ENCODE peak calls at places on chromosomes 3 and 15, in six cellular contexts. A is omental fat pad; G is activated CD4-positive, alpha-beta T cell treated with anti-CD3 and anti-CD28 coated beads, Interleukin-2, amount 50 U/mL, for 4 hours; J is stimulated activated CD4-positive, alpha-beta T cell treated with anti-CD3 and anti-CD28 coated beads, Interleukin-1b, Interleukin-23, amount 100 ng/mL, for 24 hours; M is sciatic nerve; F is brain pericyte. L is an unnamed sample.

GRCh38 chr15:78811124-78811824 is at the start of gene ADAMTS7:
- DNase-seq in M (peak), G (peak), F (no peak), J (peak), A (no peak), L (peak)

GRCh38 chr15:67164401-67164791 is 90.1 kb downstream of the AAGAB start:
- DNase-seq in A (no peak), J (no peak), F (no peak), M (no peak), G (no peak), L (no peak)

GRCh38 chr3:17770682-17771081 is 28.3 kb upstream of the TBC1D5 start:
- DNase-seq in F (no peak), J (no peak), G (no peak), A (no peak), M (no peak), L (no peak)

GRCh38 chr15:75452364-75452967 is 976 bp upstream of the SIN3A start:
- DNase-seq in F (no peak), M (peak), J (peak), G (peak), A (peak), L (peak)

GRCh38 chr3:64214697-64215018 is 10.6 kb downstream of the PRICKLE2 start:
- DNase-seq in J (no peak), G (no peak), A (peak), F (no peak), M (peak), L (peak)

GRCh38 chr3:142007710-142008399 is 131.4 kb downstream of the ATP1B3 start:
- DNase-seq in M (no peak), A (no peak), F (no peak), G (no peak), J (no peak), L (no peak)

GRCh38 chr3:69012111-69012835 is 1.2 kb downstream of the EOGT start:
- DNase-seq in J (no peak), F (no peak), A (no peak), G (no peak), M (peak), L (peak)

GRCh38 chr15:53549697-53550315 is 209.7 kb downstream of the WDR72 start:
- DNase-seq in J (no peak), M (no peak), F (no peak), A (no peak), G (no peak), L (no peak)

GRCh38 chr15:72342385-72342784 is 22.4 kb upstream of the CELF6 start:
- DNase-seq in M (no peak), G (peak), A (no peak), F (no peak), J (no peak), L (no peak)

GRCh38 chr3:37987315-37987697 is 3.3 kb upstream of the VILL start:
- DNase-seq in G (no peak), M (peak), A (no peak), F (no peak), J (no peak), L (peak)

GRCh38 chr3:125076464-125076863 is 20.7 kb upstream of the HEG1 start:
- DNase-seq in J (no peak), G (no peak), A (no peak), F (no peak), M (no peak), L (no peak)

GRCh38 chr3:186073641-186074040 is 35.2 kb downstream of the ETV5 start:
- DNase-seq in G (no peak), M (no peak), A (no peak), F (no peak), J (no peak), L (no peak)

GRCh38 chr3:37466660-37467359 is 292.4 kb upstream of the LRRFIP2 start:
- DNase-seq in M (no peak), F (no peak), G (no peak), J (no peak), A (no peak), L (no peak)

GRCh38 chr15:42704492-42704926 is 32.4 kb downstream of the CDAN1 start:
- DNase-seq in F (peak), G (peak), J (peak), M (no peak), A (peak), L (no peak)

GRCh38 chr15:81309647-81310460 is 14.1 kb downstream of the STARD5 start:
- DNase-seq in A (no peak), G (no peak), F (no peak), J (no peak), M (no peak), L (no peak)

GRCh38 chr15:98586066-98586465 is 62.3 kb upstream of the IGF1R start:
- DNase-seq in F (no peak), A (no peak), G (no peak), J (no peak), M (no peak), L (no peak)

GRCh38 chr15:95169701-95170459 is 938.5 kb downstream of the MCTP2 start:
- DNase-seq in A (no peak), M (peak), J (no peak), G (no peak), F (no peak), L (peak)

GRCh38 chr15:43317566-43318184 is 12.7 kb downstream of the LCMT2 start:
- DNase-seq in F (no peak), M (no peak), J (no peak), A (no peak), G (no peak), L (no peak)

GRCh38 chr3:101676765-101677435 is at the start of gene ZBTB11:
- DNase-seq in F (peak), M (peak), A (peak), G (peak), J (peak), L (peak)

GRCh38 chr3:126848991-126849390 is 133.9 kb upstream of the PLXNA1 start:
- DNase-seq in G (no peak), F (no peak), M (no peak), A (no peak), J (no peak), L (no peak)

GRCh38 chr3:129893616-129894070 is at the start of gene TMCC1:
- DNase-seq in M (peak), A (peak), G (peak), J (peak), F (peak), L (peak)

GRCh38 chr15:100516592-100517489 is 11.9 kb downstream of the CERS3 start:
- DNase-seq in J (no peak), A (no peak), F (no peak), M (no peak), G (no peak), L (no peak)

GRCh38 chr3:55543228-55543627 is 56.1 kb upstream of the WNT5A start:
- DNase-seq in A (no peak), G (no peak), F (no peak), J (no peak), M (no peak), L (no peak)

GRCh38 chr3:129628169-129628522 is 21.7 kb upstream of the PLXND1 start:
- DNase-seq in J (no peak), A (no peak), F (no peak), G (no peak), M (no peak), L (no peak)

GRCh38 chr3:79367066-79367465 is 400.7 kb downstream of the ROBO1 start:
- DNase-seq in G (no peak), M (no peak), F (no peak), A (no peak), J (no peak), L (no peak)

GRCh38 chr3:60048447-60048848 is 998.6 kb upstream of the CFAP20DC start:
- DNase-seq in A (no peak), J (no peak), M (no peak), G (peak), F (no peak), L (no peak)

GRCh38 chr3:15305366-15305844 is 27.0 kb downstream of the SH3BP5 start:
- DNase-seq in M (no peak), J (no peak), F (no peak), G (no peak), A (no peak), L (no peak)

GRCh38 chr15:70271422-70272088 is 173.8 kb upstream of the TLE3 start:
- DNase-seq in M (no peak), F (peak), A (no peak), G (no peak), J (no peak), L (no peak)

GRCh38 chr3:117217837-117218236 is 508.3 kb downstream of the TUSC7 start:
- DNase-seq in F (no peak), J (no peak), M (no peak), G (no peak), A (no peak), L (no peak)

GRCh38 chr3:168248383-168249047 is 152.8 kb upstream of the GOLIM4 start:
- DNase-seq in A (no peak), M (no peak), J (no peak), F (peak), G (no peak), L (no peak)

GRCh38 chr15:101424984-101425383 is 64.5 kb downstream of the PCSK6 start:
- DNase-seq in A (no peak), J (no peak), F (no peak), M (no peak), G (no peak), L (peak)

L was measured in suprapubic skin.